ENCODE peak calls at places on chromosome 9, in eight cellular contexts. K is A549, P is SK-N-SH, N is GM23338, D is Panc1, V is K562, Q is GM12878, U is HepG2. C is an unnamed sample. For H3K4me1, the result is how much of the 10 kb centered on the place peaks cover.

GRCh38 chr9:111902396-111903147 is 6.0 kb downstream of the UGCG start:
- DNase-seq in K (no peak), P (no peak), N (no peak), D (no peak), V (no peak), Q (no peak), U (no peak), C (no peak)

GRCh38 chr9:9299134-9299533 is 1313.7 kb downstream of the PTPRD start:
- DNase-seq in K (no peak), P (peak), N (peak), D (no peak), V (no peak), Q (no peak), U (no peak), C (no peak)

GRCh38 chr9:127884427-127884911 is 7.0 kb upstream of the AK1 start:
- DNase-seq in K (no peak), P (peak), N (no peak), D (no peak), V (no peak), Q (no peak), U (no peak), C (no peak)

GRCh38 chr9:84856181-84856632 is 186.7 kb downstream of the NTRK2 start:
- DNase-seq in K (no peak), P (no peak), N (no peak), D (no peak), V (no peak), Q (no peak), U (no peak), C (no peak)

GRCh38 chr9:92295827-92296258 is 2.3 kb upstream of the IARS1 start:
- DNase-seq in K (no peak), P (no peak), N (peak), D (no peak), V (peak), Q (no peak), U (no peak), C (no peak)

GRCh38 chr9:98989036-98990000 is 45.6 kb downstream of the COL15A1 start:
- DNase-seq in K (peak), P (no peak), N (no peak), D (no peak), V (no peak), Q (peak), U (peak), C (peak)

GRCh38 chr9:13721481-13722235 is 442.2 kb upstream of the MPDZ start:
- DNase-seq in K (no peak), P (no peak), N (no peak), D (no peak), V (no peak), Q (no peak), U (no peak), C (no peak)

GRCh38 chr9:134947265-134947955 is 29.7 kb upstream of the FCN1 start:
- DNase-seq in K (no peak), P (no peak), N (no peak), D (no peak), V (no peak), Q (no peak), U (no peak), C (no peak)

GRCh38 chr9:113997610-113998009 is 80.5 kb downstream of the AMBP start:
- DNase-seq in K (no peak), P (no peak), N (no peak), D (no peak), V (no peak), Q (no peak), U (no peak), C (no peak)

GRCh38 chr9:125142560-125143376 is 560 bp downstream of the SCAI start:
- DNase-seq in K (no peak), P (no peak), N (peak), D (no peak), V (no peak), Q (no peak), U (no peak), C (no peak)

GRCh38 chr9:83800236-83801033 is 17.1 kb downstream of the GKAP1 start:
- DNase-seq in K (no peak), P (no peak), N (no peak), D (no peak), V (no peak), Q (no peak), U (no peak), C (no peak)

GRCh38 chr9:97668485-97668884 is 28.7 kb downstream of the XPA start:
- DNase-seq in K (no peak), P (no peak), N (no peak), D (no peak), V (no peak), Q (no peak), U (no peak), C (no peak)

DNA sequence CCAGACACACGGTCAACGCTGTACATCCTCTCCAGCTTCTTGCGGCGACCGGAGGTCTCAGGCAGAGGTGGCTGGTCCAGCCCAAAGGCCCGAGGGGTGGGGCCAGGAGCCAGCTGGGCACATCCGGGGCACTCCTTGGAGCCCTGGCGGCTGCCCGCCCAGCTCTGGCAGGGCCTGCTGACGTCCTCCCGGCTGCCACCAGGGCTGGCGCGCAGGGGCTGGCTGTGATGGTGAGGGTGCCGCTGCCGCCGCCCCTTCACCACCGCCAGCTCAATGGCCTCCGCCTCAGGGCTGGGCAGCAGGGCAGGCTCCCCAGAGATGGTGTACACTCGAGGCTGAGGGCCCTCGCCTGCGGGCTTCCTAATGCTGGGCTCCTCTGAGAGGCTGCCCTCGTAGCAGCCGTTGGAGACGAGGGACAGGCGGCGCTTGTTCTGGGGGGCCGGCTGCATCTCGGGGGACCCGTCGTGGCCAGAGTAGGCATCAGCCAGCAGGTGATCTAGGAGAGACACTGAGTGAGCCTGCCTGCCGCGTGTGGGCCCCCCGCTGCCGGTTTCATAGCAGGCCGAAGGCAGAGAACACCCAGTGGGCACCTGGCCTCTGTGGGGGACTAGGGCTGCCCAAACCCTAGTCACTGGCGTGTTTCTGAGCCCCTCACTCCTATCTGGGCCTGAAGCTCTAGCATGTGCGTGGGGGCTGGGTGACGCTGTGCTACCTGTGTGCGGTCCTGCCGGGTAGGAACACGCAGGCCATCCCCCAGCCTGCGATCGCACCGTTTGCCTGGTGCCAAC is 1.5 kb downstream of the NSMF start:
- DNase-seq in K (no peak), P (peak), N (no peak), D (no peak), V (no peak), Q (no peak), U (no peak), C (no peak)
- H3K4me1 ChIP-seq in K (under half), P (under half), N (under half), D (under half), V (half or more), Q (under half), U (half or more), C (half or more)

GRCh38 chr9:105142406-105143092 is 101.9 kb upstream of the SLC44A1 start:
- DNase-seq in K (no peak), P (no peak), N (no peak), D (no peak), V (no peak), Q (no peak), U (no peak), C (no peak)

GRCh38 chr9:105144841-105145240 is 99.6 kb upstream of the SLC44A1 start:
- DNase-seq in K (no peak), P (no peak), N (no peak), D (no peak), V (no peak), Q (no peak), U (no peak), C (no peak)

GRCh38 chr9:105144076-105144475 is 100.4 kb upstream of the SLC44A1 start:
- DNase-seq in K (no peak), P (no peak), N (no peak), D (no peak), V (no peak), Q (no peak), U (no peak), C (no peak)

GRCh38 chr9:105138306-105138801 is 106.1 kb upstream of the SLC44A1 start:
- DNase-seq in K (no peak), P (no peak), N (peak), D (no peak), V (no peak), Q (no peak), U (peak), C (no peak)

DNA sequence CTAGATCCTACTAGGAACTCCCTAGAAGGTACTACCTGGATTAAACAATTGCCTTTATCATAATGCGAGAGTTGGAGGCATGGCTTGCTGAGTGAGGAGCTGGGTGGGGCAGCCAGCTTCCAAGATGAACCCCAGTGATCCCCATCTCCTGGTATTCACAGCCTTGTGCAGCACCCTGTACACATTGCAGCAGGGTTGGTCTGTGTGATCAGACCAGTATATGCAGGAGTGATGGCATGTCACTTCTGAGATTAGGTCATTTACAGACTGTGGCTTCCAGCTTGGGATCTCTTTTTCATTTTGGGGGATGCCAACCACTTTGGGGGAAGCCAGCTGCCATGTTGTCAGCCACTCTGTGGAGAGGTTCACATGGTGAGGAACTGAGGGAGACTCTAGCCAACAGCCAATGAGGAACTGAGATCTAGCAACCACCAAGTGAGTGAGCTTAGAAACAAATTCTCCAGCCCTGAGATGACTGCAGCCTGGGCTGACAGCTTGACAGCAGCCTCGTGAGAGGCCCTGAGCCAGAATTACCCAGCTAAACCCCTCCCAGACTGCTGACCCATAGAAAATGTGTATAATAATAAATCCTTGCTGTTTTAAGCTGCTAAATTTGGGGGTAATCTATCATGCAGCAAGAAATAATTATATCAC is 102.9 kb upstream of the SLC44A1 start:
- DNase-seq in K (no peak), P (no peak), N (no peak), D (no peak), V (no peak), Q (no peak), U (no peak), C (no peak)
- TF ChIP-seq REST in K (no peak), P (no peak), N (no peak), D (no peak), V (no peak), Q (no peak), U (no peak), C (no peak)

DNA sequence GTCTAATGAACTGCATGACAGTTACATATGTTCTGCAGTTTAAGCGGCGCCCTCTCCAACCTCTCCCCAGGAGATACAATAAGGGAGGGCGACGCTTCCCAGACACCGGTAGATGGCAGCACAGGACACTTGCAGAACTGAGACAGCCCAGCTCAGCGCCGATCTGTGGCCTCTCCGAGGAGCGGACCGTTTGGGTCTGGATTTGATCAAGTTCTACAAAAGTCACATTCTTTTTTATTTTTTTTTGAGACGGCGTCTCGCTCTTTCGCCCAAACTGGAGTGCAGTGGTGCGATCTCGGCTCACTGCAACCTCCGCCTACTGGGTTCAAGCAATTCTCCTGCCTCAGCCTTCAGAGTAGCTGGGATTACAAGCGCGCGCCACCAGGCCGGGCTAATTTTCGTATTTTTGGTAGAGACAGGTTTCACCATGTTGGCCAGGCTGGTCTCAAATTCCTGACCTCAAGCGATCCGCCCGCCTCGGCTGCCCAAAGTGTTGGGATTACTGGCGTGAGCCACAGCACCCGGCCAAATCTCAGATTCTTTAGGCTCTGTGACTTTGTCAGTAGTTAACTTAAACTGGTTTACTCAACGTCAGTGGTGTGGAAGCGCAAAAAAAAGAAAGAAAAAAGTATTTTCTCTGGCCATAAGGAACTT is 1.4 kb upstream of the ATOSB start:
- DNase-seq in K (peak), P (peak), N (peak), D (peak), V (peak), Q (no peak), U (peak), C (peak)
- H3K4me3 ChIP-seq in K (peak), P (peak), N (peak), D (peak), V (peak), Q (no peak), U (peak), C (peak)

GRCh38 chr9:72486606-72486955 is 34.8 kb upstream of the TMC1 start:
- DNase-seq in K (no peak), P (no peak), N (no peak), D (no peak), V (no peak), Q (no peak), U (no peak), C (no peak)
- H3K4me1 ChIP-seq in K (under half), P (under half), N (under half), D (under half), V (under half), Q (under half), U (under half), C (under half)

C was measured in HCT116.